ENCODE peak calls at places on chromosomes 3 and 15, in eight cellular contexts. One of them, this sample, is unnamed.

GRCh38 chr15:57596301-57596855 is 4.7 kb downstream of the MYZAP start:
- DNase-seq in B cell: no peak
- DNase-seq in MCF 10A: no peak
- DNase-seq in psoas muscle: no peak
- DNase-seq in body of pancreas: no peak
- DNase-seq in IMR-90: no peak
- DNase-seq in heart left ventricle: peak; percentile 49
- DNase-seq in PC-3: no peak
- DNase-seq in this sample: no peak

GRCh38 chr3:139619484-139619883 is 58.3 kb downstream of the NMNAT3 start:
- DNase-seq in PC-3: no peak
- DNase-seq in B cell: no peak
- DNase-seq in body of pancreas: no peak
- DNase-seq in MCF 10A: no peak
- DNase-seq in heart left ventricle: no peak
- DNase-seq in psoas muscle: no peak
- DNase-seq in IMR-90: no peak
- DNase-seq in this sample: no peak

GRCh38 chr3:43879166-43879565 is 188.4 kb downstream of the ABHD5 start:
- DNase-seq in heart left ventricle: no peak
- DNase-seq in psoas muscle: no peak
- DNase-seq in B cell: no peak
- DNase-seq in IMR-90: no peak
- DNase-seq in body of pancreas: no peak
- DNase-seq in PC-3: peak; percentile 66
- DNase-seq in MCF 10A: peak; percentile 50
- DNase-seq in this sample: peak; percentile 41

GRCh38 chr3:14508966-14509795 is 31.0 kb downstream of the GRIP2 start:
- DNase-seq in body of pancreas: peak; percentile 67
- DNase-seq in PC-3: peak; percentile 80
- DNase-seq in IMR-90: peak; percentile 18
- DNase-seq in B cell: peak; percentile 66
- DNase-seq in heart left ventricle: peak; percentile 74
- DNase-seq in psoas muscle: peak; percentile 76
- DNase-seq in MCF 10A: peak; percentile 56
- DNase-seq in this sample: peak; percentile 96

GRCh38 chr3:188294823-188295487 is 141.0 kb downstream of the LPP start:
- DNase-seq in psoas muscle: no peak
- DNase-seq in heart left ventricle: no peak
- DNase-seq in MCF 10A: peak; percentile 83
- DNase-seq in body of pancreas: peak; percentile 34
- DNase-seq in PC-3: peak; percentile 94
- DNase-seq in B cell: no peak
- DNase-seq in IMR-90: peak; percentile 96
- DNase-seq in this sample: no peak

GRCh38 chr15:36844453-36845094 is 255.8 kb downstream of the MEIS2 start:
- DNase-seq in body of pancreas: no peak
- DNase-seq in B cell: no peak
- DNase-seq in psoas muscle: no peak
- DNase-seq in IMR-90: peak; percentile 69
- DNase-seq in PC-3: peak; percentile 49
- DNase-seq in MCF 10A: peak; percentile 4
- DNase-seq in heart left ventricle: no peak
- DNase-seq in this sample: no peak

GRCh38 chr3:192372001-192372400 is 355.3 kb downstream of the FGF12 start:
- DNase-seq in B cell: no peak
- DNase-seq in PC-3: no peak
- DNase-seq in IMR-90: no peak
- DNase-seq in body of pancreas: no peak
- DNase-seq in heart left ventricle: no peak
- DNase-seq in psoas muscle: no peak
- DNase-seq in MCF 10A: no peak
- DNase-seq in this sample: no peak

GRCh38 chr15:31397851-31398661 is 71.4 kb downstream of the KLF13 start:
- DNase-seq in PC-3: no peak
- DNase-seq in heart left ventricle: no peak
- DNase-seq in B cell: no peak
- DNase-seq in psoas muscle: no peak
- DNase-seq in body of pancreas: no peak
- DNase-seq in IMR-90: no peak
- DNase-seq in MCF 10A: peak; percentile 57
- DNase-seq in this sample: no peak

GRCh38 chr3:145017959-145018358 is 1046.3 kb downstream of the DIPK2A start:
- DNase-seq in psoas muscle: no peak
- DNase-seq in body of pancreas: no peak
- DNase-seq in heart left ventricle: no peak
- DNase-seq in IMR-90: peak; percentile 25
- DNase-seq in PC-3: peak; percentile 58
- DNase-seq in B cell: no peak
- DNase-seq in MCF 10A: peak; percentile 24
- DNase-seq in this sample: no peak

GRCh38 chr15:57527382-57528091 is 64.2 kb upstream of the MYZAP start:
- DNase-seq in heart left ventricle: peak; percentile 55
- DNase-seq in body of pancreas: no peak
- DNase-seq in psoas muscle: no peak
- DNase-seq in B cell: peak; percentile 84
- DNase-seq in IMR-90: peak; percentile 88
- DNase-seq in PC-3: peak; percentile 80
- DNase-seq in MCF 10A: peak; percentile 81
- DNase-seq in this sample: peak; percentile 49

GRCh38 chr15:53218996-53219580 is 429.0 kb upstream of the ONECUT1 start:
- DNase-seq in PC-3: no peak
- DNase-seq in psoas muscle: no peak
- DNase-seq in B cell: no peak
- DNase-seq in heart left ventricle: no peak
- DNase-seq in body of pancreas: no peak
- DNase-seq in MCF 10A: no peak
- DNase-seq in IMR-90: no peak
- DNase-seq in this sample: no peak

GRCh38 chr3:63960048-63960711 is 48.0 kb upstream of the SCAANT1 start:
- DNase-seq in MCF 10A: peak; percentile 78
- DNase-seq in IMR-90: peak; percentile 84
- DNase-seq in body of pancreas: peak; percentile 48
- DNase-seq in B cell: no peak
- DNase-seq in psoas muscle: no peak
- DNase-seq in PC-3: peak; percentile 43
- DNase-seq in heart left ventricle: no peak
- DNase-seq in this sample: no peak

GRCh38 chr3:8301977-8302589 is 199.5 kb upstream of the LMCD1 start:
- DNase-seq in MCF 10A: peak; percentile 63
- DNase-seq in IMR-90: peak; percentile 59
- DNase-seq in B cell: no peak
- DNase-seq in psoas muscle: no peak
- DNase-seq in body of pancreas: no peak
- DNase-seq in heart left ventricle: no peak
- DNase-seq in PC-3: peak; percentile 69
- DNase-seq in this sample: no peak

GRCh38 chr3:128367726-128368125 is 99.0 kb downstream of the DNAJB8 start:
- DNase-seq in heart left ventricle: peak; percentile 48
- DNase-seq in B cell: no peak
- DNase-seq in MCF 10A: peak; percentile 57
- DNase-seq in PC-3: no peak
- DNase-seq in IMR-90: peak; percentile 14
- DNase-seq in body of pancreas: no peak
- DNase-seq in psoas muscle: no peak
- DNase-seq in this sample: no peak

GRCh38 chr3:128368626-128369025 is 98.1 kb downstream of the DNAJB8 start:
- DNase-seq in IMR-90: no peak
- DNase-seq in body of pancreas: no peak
- DNase-seq in PC-3: no peak
- DNase-seq in heart left ventricle: no peak
- DNase-seq in MCF 10A: no peak
- DNase-seq in B cell: no peak
- DNase-seq in psoas muscle: no peak
- DNase-seq in this sample: no peak

GRCh38 chr3:128372281-128372680 is 94.4 kb downstream of the DNAJB8 start:
- DNase-seq in PC-3: no peak
- DNase-seq in MCF 10A: no peak
- DNase-seq in heart left ventricle: no peak
- DNase-seq in body of pancreas: no peak
- DNase-seq in B cell: no peak
- DNase-seq in IMR-90: no peak
- DNase-seq in psoas muscle: no peak
- DNase-seq in this sample: no peak

GRCh38 chr3:128369106-128369708 is 97.5 kb downstream of the DNAJB8 start:
- DNase-seq in psoas muscle: no peak
- DNase-seq in IMR-90: no peak
- DNase-seq in body of pancreas: no peak
- DNase-seq in MCF 10A: no peak
- DNase-seq in PC-3: no peak
- DNase-seq in heart left ventricle: peak; percentile 72
- DNase-seq in B cell: no peak
- DNase-seq in this sample: no peak

DNA sequence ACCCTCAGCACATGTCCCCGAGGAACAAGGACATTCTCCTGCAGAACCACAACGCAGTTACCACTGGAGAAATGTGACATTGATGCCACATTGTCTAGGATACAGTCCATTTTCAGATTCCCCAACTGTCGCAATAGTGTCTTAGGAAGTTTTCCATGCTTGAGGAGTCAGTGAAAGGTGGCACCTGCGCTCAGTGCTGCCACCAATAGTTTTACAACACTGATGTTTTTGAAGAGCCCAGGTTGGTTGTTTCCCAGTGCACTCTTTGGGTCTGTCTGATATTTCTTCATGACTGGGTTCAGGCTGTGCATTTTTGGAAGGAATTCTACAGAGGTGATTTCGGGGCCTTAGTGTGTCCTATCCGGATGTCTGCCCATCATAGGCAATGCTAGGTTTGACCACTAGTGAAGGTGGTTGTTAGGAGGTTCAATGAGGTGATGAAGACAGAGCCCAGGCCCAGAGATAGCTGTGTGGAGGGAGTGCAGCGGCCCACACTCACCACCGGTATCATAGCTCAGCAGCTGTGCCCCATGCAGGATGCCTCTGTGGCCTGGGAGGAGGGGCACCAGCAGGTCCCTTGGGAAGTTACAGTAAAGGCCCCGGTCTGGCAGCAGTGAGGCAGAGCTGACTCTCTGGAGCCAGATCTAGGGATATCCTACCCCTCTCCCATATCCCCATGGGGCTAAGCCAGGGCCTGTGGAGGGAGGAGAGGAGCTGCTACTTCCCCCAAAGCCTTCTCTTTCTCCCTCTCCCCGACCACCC is 96.6 kb downstream of the DNAJB8 start:
- DNase-seq in MCF 10A: no peak
- DNase-seq in PC-3: no peak
- DNase-seq in heart left ventricle: peak; percentile 49
- DNase-seq in B cell: no peak
- DNase-seq in IMR-90: no peak
- DNase-seq in psoas muscle: no peak
- DNase-seq in body of pancreas: no peak
- DNase-seq in this sample: no peak
- TF ChIP-seq CTCF in MCF 10A: no peak
- TF ChIP-seq CTCF in PC-3: peak; percentile 29
- TF ChIP-seq CTCF in heart left ventricle: no peak
- TF ChIP-seq CTCF in B cell: no peak
- TF ChIP-seq CTCF in IMR-90: no peak
- TF ChIP-seq CTCF in psoas muscle: no peak
- TF ChIP-seq CTCF in body of pancreas: no peak
- TF ChIP-seq CTCF in this sample: no peak

DNA sequence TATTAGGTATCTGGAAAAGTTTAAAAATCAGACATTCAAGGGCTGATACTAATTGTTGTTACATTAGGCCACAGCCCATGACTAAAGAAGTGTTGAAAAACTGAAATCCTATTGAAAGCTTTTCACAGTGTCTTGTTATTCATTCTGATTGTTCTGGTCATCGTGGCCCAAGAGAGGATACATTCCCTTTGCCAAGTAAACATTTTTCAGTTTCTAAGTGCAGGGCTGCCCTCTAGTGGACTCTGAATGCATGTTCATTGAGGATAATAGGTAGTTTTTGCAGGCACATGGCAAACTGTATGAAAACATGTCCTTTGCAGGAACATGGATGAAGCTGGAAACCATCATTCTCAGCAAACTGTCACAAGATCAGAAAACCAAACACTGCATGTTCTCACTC is 181.1 kb downstream of the MYRIP start:
- DNase-seq in IMR-90: peak; percentile 3
- DNase-seq in PC-3: peak; percentile 60
- DNase-seq in psoas muscle: no peak
- DNase-seq in heart left ventricle: no peak
- DNase-seq in MCF 10A: peak; percentile 80
- DNase-seq in body of pancreas: peak; percentile 61
- DNase-seq in B cell: no peak
- DNase-seq in this sample: peak; percentile 17
- TF ChIP-seq CTCF in IMR-90: peak; percentile 24
- TF ChIP-seq CTCF in PC-3: peak; percentile 69
- TF ChIP-seq CTCF in psoas muscle: peak; percentile 46
- TF ChIP-seq CTCF in heart left ventricle: no peak
- TF ChIP-seq CTCF in MCF 10A: peak; percentile 68
- TF ChIP-seq CTCF in body of pancreas: peak; percentile 65
- TF ChIP-seq CTCF in B cell: peak; percentile 58
- TF ChIP-seq CTCF in this sample: peak; percentile 33

DNA sequence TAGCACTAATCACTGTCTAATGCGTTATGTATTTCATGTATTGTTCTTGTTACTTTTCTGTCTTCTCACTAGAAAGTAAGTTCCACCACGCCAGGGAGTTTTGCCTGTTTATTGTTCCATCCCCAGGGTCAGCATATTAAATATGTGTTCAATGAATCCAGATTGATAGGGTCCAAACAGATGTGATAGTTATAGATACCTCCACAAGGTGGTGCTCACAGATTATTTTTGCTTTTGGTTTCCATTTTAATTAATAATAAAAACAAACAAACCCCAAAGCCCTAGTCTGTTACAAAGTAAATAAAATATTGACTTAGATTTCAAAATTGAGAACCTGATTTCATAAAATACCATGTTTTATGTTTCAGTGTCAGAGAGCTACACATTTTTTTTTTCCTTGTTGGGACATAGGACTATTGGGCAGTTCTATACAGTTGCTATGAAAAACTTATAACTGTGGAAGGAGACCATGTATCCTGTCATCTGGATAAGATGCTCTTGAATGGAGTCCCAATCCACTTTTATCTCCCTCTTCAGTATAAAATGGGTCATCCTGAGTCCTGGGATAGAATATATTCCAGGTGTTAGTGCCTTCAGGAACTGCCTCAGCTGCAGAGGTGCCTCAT is 12.4 kb downstream of the OTOL1 start:
- DNase-seq in psoas muscle: no peak
- DNase-seq in heart left ventricle: no peak
- DNase-seq in B cell: no peak
- DNase-seq in body of pancreas: no peak
- DNase-seq in MCF 10A: peak; percentile 45
- DNase-seq in PC-3: peak; percentile 62
- DNase-seq in IMR-90: no peak
- DNase-seq in this sample: no peak
- TF ChIP-seq CTCF in psoas muscle: no peak
- TF ChIP-seq CTCF in heart left ventricle: peak; percentile 14
- TF ChIP-seq CTCF in B cell: peak; percentile 24
- TF ChIP-seq CTCF in body of pancreas: no peak
- TF ChIP-seq CTCF in MCF 10A: peak; percentile 47
- TF ChIP-seq CTCF in PC-3: peak; percentile 85
- TF ChIP-seq CTCF in IMR-90: peak; percentile 33
- TF ChIP-seq CTCF in this sample: no peak

DNA sequence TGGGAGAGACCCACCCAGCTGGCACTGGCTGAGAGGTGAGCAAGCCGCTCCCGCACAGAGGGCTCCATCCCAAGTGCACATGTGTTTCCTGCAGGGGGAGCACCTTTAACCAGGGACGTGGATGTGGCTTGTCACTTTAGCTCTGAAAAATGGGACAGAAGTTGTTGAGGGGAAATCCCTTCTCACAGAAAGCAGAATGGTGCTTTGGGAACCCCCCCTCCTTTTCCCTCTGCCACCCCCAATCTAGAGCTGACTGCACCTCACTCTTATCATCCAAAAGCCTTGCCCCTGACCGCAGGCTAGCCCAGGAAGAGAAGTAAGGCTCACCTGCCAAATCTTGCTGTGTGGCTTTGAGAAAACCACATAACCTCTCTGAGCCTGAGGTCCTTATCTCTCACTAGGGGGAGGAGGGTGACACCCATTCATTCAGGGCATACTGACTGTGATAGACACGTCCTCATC is 77.9 kb downstream of the RPN1 start:
- DNase-seq in PC-3: peak; percentile 59
- DNase-seq in heart left ventricle: no peak
- DNase-seq in B cell: peak; percentile 30
- DNase-seq in MCF 10A: peak; percentile 33
- DNase-seq in IMR-90: no peak
- DNase-seq in psoas muscle: no peak
- DNase-seq in body of pancreas: no peak
- DNase-seq in this sample: no peak
- TF ChIP-seq CTCF in PC-3: peak; percentile 66
- TF ChIP-seq CTCF in heart left ventricle: no peak
- TF ChIP-seq CTCF in B cell: no peak
- TF ChIP-seq CTCF in MCF 10A: peak; percentile 23
- TF ChIP-seq CTCF in IMR-90: peak; percentile 9
- TF ChIP-seq CTCF in psoas muscle: no peak
- TF ChIP-seq CTCF in body of pancreas: no peak
- TF ChIP-seq CTCF in this sample: peak; percentile 24